ENCODE peak calls at places on chromosomes 5 and 9, in seven cellular contexts. G, L, C, U, M, Q and D are unnamed samples. For H3K4me1, the result is how much of the 10 kb centered on the place peaks cover.

GRCh38 chr9:113187935-113188595 is 33.0 kb downstream of the FKBP15 start:
- DNase-seq in G (no peak), L (peak), C (peak), U (no peak), M (no peak), Q (peak), D (no peak)

GRCh38 chr9:20997503-20998076 is 33.9 kb downstream of the HACD4 start:
- DNase-seq in G (no peak), L (no peak), C (no peak), U (no peak), M (peak), Q (no peak), D (no peak)

GRCh38 chr9:69175488-69175872 is 1.4 kb downstream of the TJP2 start:
- DNase-seq in G (no peak), L (no peak), C (no peak), U (no peak), M (no peak), Q (no peak), D (no peak)

GRCh38 chr5:81269751-81270686 is 31.4 kb upstream of the ZCCHC9 start:
- DNase-seq in G (no peak), L (no peak), C (peak), U (no peak), M (peak), Q (no peak), D (no peak)

GRCh38 chr5:34411470-34412346 is 244.4 kb upstream of the RAI14 start:
- DNase-seq in G (no peak), L (no peak), C (peak), U (no peak), M (no peak), Q (peak), D (no peak)

GRCh38 chr9:87040410-87041009 is 93.2 kb upstream of the GAS1 start:
- DNase-seq in G (no peak), L (no peak), C (no peak), U (no peak), M (no peak), Q (no peak), D (no peak)

GRCh38 chr9:749712-750111 is 91.8 kb upstream of the DMRT1 start:
- DNase-seq in G (no peak), L (no peak), C (no peak), U (no peak), M (peak), Q (peak), D (no peak)

GRCh38 chr5:73596705-73597328 is 29.2 kb upstream of the ARHGEF28 start:
- DNase-seq in G (no peak), L (no peak), C (peak), U (no peak), M (peak), Q (peak), D (no peak)

GRCh38 chr9:114366334-114367128 is 21.3 kb downstream of the AKNA start:
- DNase-seq in G (no peak), L (no peak), C (no peak), U (no peak), M (peak), Q (peak), D (peak)

DNA sequence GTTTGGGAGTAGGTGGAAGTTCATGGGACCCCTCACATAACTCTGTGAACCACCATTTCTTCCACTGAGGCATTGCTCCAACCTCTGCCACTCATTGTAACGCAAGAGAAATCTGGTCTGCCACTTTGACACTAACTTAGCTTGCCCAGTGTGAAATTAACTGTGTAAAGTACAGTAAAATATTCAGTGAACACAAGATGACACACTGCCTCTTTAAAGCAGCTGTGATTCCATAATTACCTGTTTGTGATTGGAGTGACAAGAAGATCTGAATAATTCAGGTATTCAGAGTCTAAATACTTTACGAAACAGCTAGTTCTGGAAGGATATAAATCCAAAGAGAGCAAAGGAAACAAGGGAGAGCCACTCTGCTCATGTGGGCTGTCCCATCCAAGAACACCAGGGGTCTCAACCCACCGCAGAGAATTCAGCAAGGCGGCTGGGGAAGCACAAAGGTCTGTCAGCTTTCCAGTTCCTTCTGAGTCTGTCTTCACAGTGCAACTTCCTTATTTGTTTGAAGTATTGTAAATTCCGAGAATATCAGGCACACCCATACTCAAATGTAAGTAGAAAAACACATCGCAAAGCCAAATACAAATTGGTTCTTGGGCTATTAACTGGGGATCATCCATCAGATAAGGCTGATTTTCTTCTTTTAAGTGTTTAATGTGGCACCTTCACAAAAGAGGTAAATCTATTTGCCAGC is 86.9 kb downstream of the GNAQ start:
- DNase-seq in G (no peak), L (peak), C (peak), U (no peak), M (no peak), Q (no peak), D (no peak)
- H3K4me1 ChIP-seq in G (under half), L (under half), C (under half), U (under half), M (under half), Q (under half), D (under half)

GRCh38 chr5:53480474-53481353 is at the start of gene FST:
- DNase-seq in G (peak), L (no peak), C (peak), U (no peak), M (no peak), Q (peak), D (peak)
- H3K4me3 ChIP-seq in G (peak), L (peak), C (peak), U (peak), M (peak), Q (peak), D (peak)

GRCh38 chr9:36141761-36142160 is 5.2 kb downstream of the GLIPR2 start:
- DNase-seq in G (no peak), L (no peak), C (no peak), U (no peak), M (no peak), Q (no peak), D (no peak)
- H3K4me1 ChIP-seq in G (under half), L (under half), C (under half), U (half or more), M (under half), Q (under half), D (half or more)

GRCh38 chr9:16337322-16338029 is 533.0 kb downstream of the BNC2 start:
- DNase-seq in G (no peak), L (no peak), C (no peak), U (no peak), M (no peak), Q (peak), D (no peak)

GRCh38 chr9:16335788-16336580 is 534.5 kb downstream of the BNC2 start:
- DNase-seq in G (peak), L (peak), C (no peak), U (no peak), M (no peak), Q (peak), D (no peak)

GRCh38 chr9:16333697-16334096 is 536.8 kb downstream of the BNC2 start:
- DNase-seq in G (no peak), L (no peak), C (no peak), U (no peak), M (no peak), Q (peak), D (no peak)

GRCh38 chr9:16341176-16341575 is 529.3 kb downstream of the BNC2 start:
- DNase-seq in G (no peak), L (no peak), C (no peak), U (no peak), M (no peak), Q (peak), D (no peak)

DNA sequence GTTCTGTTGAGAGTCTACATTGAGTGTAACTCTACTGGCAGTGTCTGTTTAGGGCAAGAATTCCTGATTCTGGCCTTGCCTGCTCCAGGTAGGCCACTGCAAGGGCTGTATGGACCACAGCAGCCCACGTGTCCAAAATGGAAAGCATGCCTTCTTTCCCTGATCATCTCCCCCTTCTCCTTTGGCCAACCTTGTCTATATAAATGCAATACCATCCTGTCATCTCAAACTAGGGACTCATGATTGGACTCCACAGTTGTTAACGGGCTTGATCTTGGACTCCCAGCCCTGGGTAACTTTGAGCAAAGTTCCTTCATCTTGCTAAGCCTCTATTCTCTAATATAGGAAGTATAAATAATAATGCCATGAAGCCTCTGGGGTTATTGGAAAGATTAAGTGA is 533.6 kb downstream of the BNC2 start:
- DNase-seq in G (no peak), L (no peak), C (no peak), U (no peak), M (no peak), Q (no peak), D (no peak)
- H3K4me3 ChIP-seq in G (no peak), L (no peak), C (no peak), U (no peak), M (no peak), Q (no peak), D (no peak)

DNA sequence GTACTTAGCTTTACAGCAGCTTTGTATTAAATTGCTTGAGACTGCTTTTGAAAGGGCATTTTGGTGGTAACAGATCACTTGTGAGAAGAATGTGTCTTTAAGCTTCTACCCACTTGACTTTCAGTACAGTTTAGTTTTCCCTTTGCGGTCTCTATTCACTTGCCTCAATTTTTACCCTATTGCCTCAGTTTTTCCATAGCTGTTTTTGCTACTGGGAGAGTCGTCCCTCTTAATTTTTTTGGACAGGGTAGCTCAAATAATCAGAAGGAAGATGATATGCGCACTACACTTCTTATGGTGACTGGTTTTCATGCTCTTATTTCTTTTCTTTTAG is 18.8 kb downstream of the UGCG start:
- DNase-seq in G (no peak), L (no peak), C (no peak), U (no peak), M (no peak), Q (no peak), D (no peak)
- H3K4me1 ChIP-seq in G (under half), L (under half), C (under half), U (under half), M (under half), Q (under half), D (under half)